ENCODE peak calls at places on chromosomes 4 and X, in eight cellular contexts. One of them, this sample, is unnamed. For H3K36me3 and H3K9me3, the result is how much of the 10 kb centered on the place peaks cover.

GRCh38 chr4:81652069-81652478 is 180.4 kb upstream of the RASGEF1B start:
- DNase-seq in GM12878: no peak
- DNase-seq in naive thymus-derived CD4-positive, alpha-beta T cell: no peak
- DNase-seq in esophagus squamous epithelium: no peak
- DNase-seq in astrocyte: peak
- DNase-seq in NT2/D1: no peak
- DNase-seq in adipocyte: no peak
- DNase-seq in upper lobe of right lung: no peak
- DNase-seq in this sample: no peak

GRCh38 chrX:13647709-13648212 is 5.2 kb upstream of the TCEANC start:
- DNase-seq in GM12878: no peak
- DNase-seq in naive thymus-derived CD4-positive, alpha-beta T cell: peak
- DNase-seq in esophagus squamous epithelium: peak
- DNase-seq in astrocyte: peak
- DNase-seq in NT2/D1: no peak
- DNase-seq in adipocyte: no peak
- DNase-seq in upper lobe of right lung: peak
- DNase-seq in this sample: no peak

GRCh38 chr4:144894525-144894924 is 203.5 kb downstream of the ANAPC10 start:
- DNase-seq in GM12878: no peak
- DNase-seq in naive thymus-derived CD4-positive, alpha-beta T cell: no peak
- DNase-seq in esophagus squamous epithelium: no peak
- DNase-seq in astrocyte: peak
- DNase-seq in NT2/D1: no peak
- DNase-seq in adipocyte: peak
- DNase-seq in upper lobe of right lung: no peak
- DNase-seq in this sample: no peak

GRCh38 chr4:10622728-10623127 is 61.8 kb downstream of the CLNK start:
- DNase-seq in GM12878: peak
- DNase-seq in naive thymus-derived CD4-positive, alpha-beta T cell: no peak
- DNase-seq in esophagus squamous epithelium: no peak
- DNase-seq in astrocyte: no peak
- DNase-seq in NT2/D1: no peak
- DNase-seq in adipocyte: no peak
- DNase-seq in upper lobe of right lung: no peak
- DNase-seq in this sample: no peak

GRCh38 chr4:77385124-77385969 is 220.3 kb upstream of the CXCL13 start:
- DNase-seq in GM12878: peak
- DNase-seq in naive thymus-derived CD4-positive, alpha-beta T cell: no peak
- DNase-seq in esophagus squamous epithelium: no peak
- DNase-seq in astrocyte: peak
- DNase-seq in NT2/D1: peak
- DNase-seq in adipocyte: peak
- DNase-seq in upper lobe of right lung: no peak
- DNase-seq in this sample: peak

GRCh38 chrX:121782544-121782943 is 735.1 kb downstream of the GLUD2 start:
- DNase-seq in GM12878: no peak
- DNase-seq in naive thymus-derived CD4-positive, alpha-beta T cell: no peak
- DNase-seq in esophagus squamous epithelium: no peak
- DNase-seq in astrocyte: no peak
- DNase-seq in NT2/D1: no peak
- DNase-seq in adipocyte: no peak
- DNase-seq in upper lobe of right lung: no peak
- DNase-seq in this sample: no peak

GRCh38 chr4:13515268-13515667 is 29.0 kb downstream of the NKX3-2 start:
- DNase-seq in GM12878: no peak
- DNase-seq in naive thymus-derived CD4-positive, alpha-beta T cell: no peak
- DNase-seq in esophagus squamous epithelium: no peak
- DNase-seq in astrocyte: no peak
- DNase-seq in NT2/D1: no peak
- DNase-seq in adipocyte: no peak
- DNase-seq in upper lobe of right lung: no peak
- DNase-seq in this sample: no peak

GRCh38 chr4:184782731-184783472 is 42.9 kb downstream of the ACSL1 start:
- DNase-seq in GM12878: no peak
- DNase-seq in naive thymus-derived CD4-positive, alpha-beta T cell: no peak
- DNase-seq in esophagus squamous epithelium: no peak
- DNase-seq in astrocyte: no peak
- DNase-seq in NT2/D1: no peak
- DNase-seq in adipocyte: no peak
- DNase-seq in upper lobe of right lung: no peak
- DNase-seq in this sample: no peak

GRCh38 chrX:17484592-17484991 is 109.6 kb downstream of the NHS start:
- DNase-seq in GM12878: no peak
- DNase-seq in naive thymus-derived CD4-positive, alpha-beta T cell: no peak
- DNase-seq in esophagus squamous epithelium: no peak
- DNase-seq in astrocyte: no peak
- DNase-seq in NT2/D1: no peak
- DNase-seq in adipocyte: no peak
- DNase-seq in upper lobe of right lung: no peak
- DNase-seq in this sample: no peak

GRCh38 chr4:109803924-109804571 is 2.2 kb upstream of the CFI start:
- DNase-seq in GM12878: peak
- DNase-seq in naive thymus-derived CD4-positive, alpha-beta T cell: no peak
- DNase-seq in esophagus squamous epithelium: no peak
- DNase-seq in astrocyte: peak
- DNase-seq in NT2/D1: no peak
- DNase-seq in adipocyte: peak
- DNase-seq in upper lobe of right lung: no peak
- DNase-seq in this sample: peak

GRCh38 chr4:113474017-113474416 is 287.5 kb downstream of the CAMK2D start:
- DNase-seq in GM12878: no peak
- DNase-seq in naive thymus-derived CD4-positive, alpha-beta T cell: no peak
- DNase-seq in esophagus squamous epithelium: no peak
- DNase-seq in astrocyte: peak
- DNase-seq in NT2/D1: no peak
- DNase-seq in adipocyte: peak
- DNase-seq in upper lobe of right lung: no peak
- DNase-seq in this sample: no peak

GRCh38 chrX:1488141-1488540 is 35.4 kb upstream of the ASMTL start:
- DNase-seq in GM12878: no peak
- DNase-seq in naive thymus-derived CD4-positive, alpha-beta T cell: no peak
- DNase-seq in esophagus squamous epithelium: no peak
- DNase-seq in astrocyte: no peak
- DNase-seq in NT2/D1: no peak
- DNase-seq in adipocyte: no peak
- DNase-seq in upper lobe of right lung: no peak
- DNase-seq in this sample: no peak

GRCh38 chr4:33996075-33996718 is 2248.1 kb downstream of the ARAP2 start:
- DNase-seq in GM12878: no peak
- DNase-seq in naive thymus-derived CD4-positive, alpha-beta T cell: no peak
- DNase-seq in esophagus squamous epithelium: no peak
- DNase-seq in astrocyte: peak
- DNase-seq in NT2/D1: peak
- DNase-seq in adipocyte: no peak
- DNase-seq in upper lobe of right lung: no peak
- DNase-seq in this sample: no peak

GRCh38 chr4:70958681-70959080 is 34.8 kb upstream of the DCK start:
- DNase-seq in GM12878: no peak
- DNase-seq in naive thymus-derived CD4-positive, alpha-beta T cell: no peak
- DNase-seq in esophagus squamous epithelium: no peak
- DNase-seq in astrocyte: peak
- DNase-seq in NT2/D1: no peak
- DNase-seq in adipocyte: peak
- DNase-seq in upper lobe of right lung: no peak
- DNase-seq in this sample: no peak

GRCh38 chr4:184805462-184806245 is 20.1 kb downstream of the ACSL1 start:
- DNase-seq in GM12878: no peak
- DNase-seq in naive thymus-derived CD4-positive, alpha-beta T cell: no peak
- DNase-seq in esophagus squamous epithelium: no peak
- DNase-seq in astrocyte: no peak
- DNase-seq in NT2/D1: no peak
- DNase-seq in adipocyte: no peak
- DNase-seq in upper lobe of right lung: peak
- DNase-seq in this sample: no peak

GRCh38 chr4:166252487-166253402 is 379.7 kb downstream of the TLL1 start:
- DNase-seq in GM12878: no peak
- DNase-seq in naive thymus-derived CD4-positive, alpha-beta T cell: no peak
- DNase-seq in esophagus squamous epithelium: no peak
- DNase-seq in astrocyte: no peak
- DNase-seq in NT2/D1: no peak
- DNase-seq in adipocyte: peak
- DNase-seq in upper lobe of right lung: no peak
- DNase-seq in this sample: peak

GRCh38 chr4:2812600-2812932 is 19.7 kb downstream of the SH3BP2 start:
- DNase-seq in GM12878: no peak
- DNase-seq in naive thymus-derived CD4-positive, alpha-beta T cell: no peak
- DNase-seq in esophagus squamous epithelium: no peak
- DNase-seq in astrocyte: no peak
- DNase-seq in NT2/D1: no peak
- DNase-seq in adipocyte: no peak
- DNase-seq in upper lobe of right lung: no peak
- DNase-seq in this sample: no peak

GRCh38 chrX:118652717-118653116 is 74.7 kb upstream of the IL13RA1 start:
- DNase-seq in GM12878: no peak
- DNase-seq in naive thymus-derived CD4-positive, alpha-beta T cell: no peak
- DNase-seq in esophagus squamous epithelium: no peak
- DNase-seq in astrocyte: no peak
- DNase-seq in NT2/D1: no peak
- DNase-seq in adipocyte: peak
- DNase-seq in upper lobe of right lung: no peak
- DNase-seq in this sample: no peak
- H3K36me3 ChIP-seq in GM12878: under half
- H3K36me3 ChIP-seq in naive thymus-derived CD4-positive, alpha-beta T cell: under half
- H3K36me3 ChIP-seq in esophagus squamous epithelium: under half
- H3K36me3 ChIP-seq in astrocyte: under half
- H3K36me3 ChIP-seq in NT2/D1: under half
- H3K36me3 ChIP-seq in adipocyte: half or more
- H3K36me3 ChIP-seq in upper lobe of right lung: under half
- H3K36me3 ChIP-seq in this sample: under half

GRCh38 chrX:65608021-65608420 is 59.4 kb upstream of the MSN start:
- DNase-seq in GM12878: no peak
- DNase-seq in naive thymus-derived CD4-positive, alpha-beta T cell: no peak
- DNase-seq in esophagus squamous epithelium: no peak
- DNase-seq in astrocyte: no peak
- DNase-seq in NT2/D1: no peak
- DNase-seq in adipocyte: no peak
- DNase-seq in upper lobe of right lung: no peak
- DNase-seq in this sample: no peak

GRCh38 chrX:65609237-65609636 is 58.2 kb upstream of the MSN start:
- DNase-seq in GM12878: no peak
- DNase-seq in naive thymus-derived CD4-positive, alpha-beta T cell: no peak
- DNase-seq in esophagus squamous epithelium: no peak
- DNase-seq in astrocyte: no peak
- DNase-seq in NT2/D1: no peak
- DNase-seq in adipocyte: no peak
- DNase-seq in upper lobe of right lung: no peak
- DNase-seq in this sample: no peak

GRCh38 chrX:65601530-65602281 is 65.7 kb upstream of the MSN start:
- DNase-seq in GM12878: no peak
- DNase-seq in naive thymus-derived CD4-positive, alpha-beta T cell: peak
- DNase-seq in esophagus squamous epithelium: peak
- DNase-seq in astrocyte: peak
- DNase-seq in NT2/D1: no peak
- DNase-seq in adipocyte: peak
- DNase-seq in upper lobe of right lung: peak
- DNase-seq in this sample: no peak

GRCh38 chrX:65610040-65610439 is 57.4 kb upstream of the MSN start:
- DNase-seq in GM12878: no peak
- DNase-seq in naive thymus-derived CD4-positive, alpha-beta T cell: no peak
- DNase-seq in esophagus squamous epithelium: no peak
- DNase-seq in astrocyte: no peak
- DNase-seq in NT2/D1: no peak
- DNase-seq in adipocyte: no peak
- DNase-seq in upper lobe of right lung: no peak
- DNase-seq in this sample: no peak

GRCh38 chrX:65607070-65607742 is 60.2 kb upstream of the MSN start:
- DNase-seq in GM12878: no peak
- DNase-seq in naive thymus-derived CD4-positive, alpha-beta T cell: no peak
- DNase-seq in esophagus squamous epithelium: no peak
- DNase-seq in astrocyte: peak
- DNase-seq in NT2/D1: no peak
- DNase-seq in adipocyte: peak
- DNase-seq in upper lobe of right lung: no peak
- DNase-seq in this sample: no peak
- H3K9me3 ChIP-seq in GM12878: under half
- H3K9me3 ChIP-seq in naive thymus-derived CD4-positive, alpha-beta T cell: under half
- H3K9me3 ChIP-seq in esophagus squamous epithelium: under half
- H3K9me3 ChIP-seq in astrocyte: under half
- H3K9me3 ChIP-seq in NT2/D1: under half
- H3K9me3 ChIP-seq in adipocyte: under half
- H3K9me3 ChIP-seq in upper lobe of right lung: under half
- H3K9me3 ChIP-seq in this sample: under half

DNA sequence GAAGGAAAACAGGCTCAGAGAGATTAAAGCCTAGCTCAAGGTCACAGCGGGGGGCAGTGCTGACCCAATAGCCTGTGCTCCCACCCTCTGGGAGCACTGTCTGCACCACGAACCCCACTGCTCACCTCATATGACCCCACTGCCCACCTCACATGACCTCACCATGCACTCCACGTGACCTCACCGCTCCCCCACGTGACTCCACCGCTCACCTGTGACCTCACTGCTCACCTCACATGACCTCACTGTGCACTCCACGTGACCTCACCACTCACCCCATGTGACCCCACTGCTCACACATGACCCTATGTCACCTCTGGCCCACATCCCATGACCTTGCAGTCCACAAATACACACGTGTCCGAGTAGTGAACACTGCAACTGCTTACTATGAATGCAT is 55.4 kb downstream of the ACOX3 start:
- DNase-seq in GM12878: no peak
- DNase-seq in naive thymus-derived CD4-positive, alpha-beta T cell: no peak
- DNase-seq in esophagus squamous epithelium: no peak
- DNase-seq in astrocyte: no peak
- DNase-seq in NT2/D1: no peak
- DNase-seq in adipocyte: no peak
- DNase-seq in upper lobe of right lung: no peak
- DNase-seq in this sample: no peak
- H3K36me3 ChIP-seq in GM12878: under half
- H3K36me3 ChIP-seq in naive thymus-derived CD4-positive, alpha-beta T cell: under half
- H3K36me3 ChIP-seq in esophagus squamous epithelium: under half
- H3K36me3 ChIP-seq in astrocyte: under half
- H3K36me3 ChIP-seq in NT2/D1: half or more
- H3K36me3 ChIP-seq in adipocyte: under half
- H3K36me3 ChIP-seq in upper lobe of right lung: under half
- H3K36me3 ChIP-seq in this sample: under half

GRCh38 chrX:150896632-150897031 is 1.8 kb downstream of the CD99L2 start:
- DNase-seq in GM12878: no peak
- DNase-seq in naive thymus-derived CD4-positive, alpha-beta T cell: no peak
- DNase-seq in esophagus squamous epithelium: no peak
- DNase-seq in astrocyte: no peak
- DNase-seq in NT2/D1: no peak
- DNase-seq in adipocyte: no peak
- DNase-seq in upper lobe of right lung: no peak
- DNase-seq in this sample: no peak
- H3K9me3 ChIP-seq in GM12878: under half
- H3K9me3 ChIP-seq in naive thymus-derived CD4-positive, alpha-beta T cell: under half
- H3K9me3 ChIP-seq in esophagus squamous epithelium: under half
- H3K9me3 ChIP-seq in astrocyte: under half
- H3K9me3 ChIP-seq in NT2/D1: under half
- H3K9me3 ChIP-seq in adipocyte: under half
- H3K9me3 ChIP-seq in upper lobe of right lung: under half
- H3K9me3 ChIP-seq in this sample: under half

This sample was measured in Karpas-422.